ENCODE peak calls at places on chromosomes 13 and 19, in five cellular contexts. R, S, W, A and E are unnamed samples.

GRCh38 chr13:48258430-48258829 is 25.4 kb downstream of the ITM2B start:
- DNase-seq in R (no peak), S (no peak), W (no peak), A (no peak), E (no peak)

GRCh38 chr13:27924529-27925141 is 4.8 kb downstream of the PDX1 start:
- DNase-seq in R (no peak), S (no peak), W (no peak), A (no peak), E (no peak)

GRCh38 chr19:7682175-7682855 is 1.7 kb downstream of the TRAPPC5 start:
- DNase-seq in R (no peak), S (no peak), W (no peak), A (no peak), E (no peak)

GRCh38 chr13:20294497-20294896 is 62.4 kb upstream of the GJB6 start:
- DNase-seq in R (no peak), S (no peak), W (no peak), A (no peak), E (no peak)

GRCh38 chr19:38095411-38096308 is 128.4 kb downstream of the DPF1 start:
- DNase-seq in R (peak), S (peak), W (peak), A (no peak), E (peak)

GRCh38 chr13:112931028-112931934 is 37.7 kb upstream of the MCF2L start:
- DNase-seq in R (no peak), S (no peak), W (no peak), A (no peak), E (no peak)

GRCh38 chr19:10219678-10220077 is 11.5 kb downstream of the S1PR2 start:
- DNase-seq in R (no peak), S (no peak), W (no peak), A (no peak), E (no peak)

GRCh38 chr13:27024781-27025492 is 146.7 kb downstream of the USP12 start:
- DNase-seq in R (no peak), S (no peak), W (no peak), A (no peak), E (no peak)

GRCh38 chr13:32917504-32917903 is 98.7 kb upstream of the KL start:
- DNase-seq in R (no peak), S (no peak), W (no peak), A (no peak), E (no peak)

GRCh38 chr13:26344980-26345379 is 91.1 kb downstream of the CDK8 start:
- DNase-seq in R (no peak), S (no peak), W (no peak), A (no peak), E (no peak)

GRCh38 chr13:28530729-28531194 is 35.8 kb upstream of the FLT1 start:
- DNase-seq in R (no peak), S (no peak), W (no peak), A (no peak), E (no peak)

GRCh38 chr13:89486721-89487120 is 1815.5 kb downstream of the SLITRK5 start:
- DNase-seq in R (no peak), S (no peak), W (no peak), A (no peak), E (no peak)

GRCh38 chr19:11214387-11214786 is 17.0 kb upstream of the KANK2 start:
- DNase-seq in R (no peak), S (no peak), W (no peak), A (no peak), E (no peak)

GRCh38 chr13:28531195-28531955 is 36.4 kb upstream of the FLT1 start:
- DNase-seq in R (peak), S (peak), W (no peak), A (no peak), E (no peak)

GRCh38 chr19:50644315-50644915 is 4.7 kb upstream of the SYT3 start:
- DNase-seq in R (no peak), S (no peak), W (no peak), A (no peak), E (no peak)

GRCh38 chr19:50896591-50897190 is 14.5 kb downstream of the KLK4 start:
- DNase-seq in R (no peak), S (no peak), W (no peak), A (no peak), E (no peak)

GRCh38 chr13:42395066-42395821 is 123.3 kb downstream of the AKAP11 start:
- DNase-seq in R (no peak), S (no peak), W (no peak), A (no peak), E (no peak)

GRCh38 chr13:34939771-34940170 is 2.3 kb upstream of the NBEA start:
- DNase-seq in R (no peak), S (no peak), W (no peak), A (no peak), E (no peak)

GRCh38 chr13:34941436-34941834 is 635 bp upstream of the NBEA start:
- DNase-seq in R (no peak), S (no peak), W (no peak), A (no peak), E (no peak)

GRCh38 chr13:34941835-34942731 is at the start of gene NBEA:
- DNase-seq in R (peak), S (peak), W (peak), A (peak), E (peak)

GRCh38 chr13:34942732-34943674 is 933 bp downstream of the NBEA start:
- DNase-seq in R (peak), S (peak), W (no peak), A (no peak), E (no peak)

DNA sequence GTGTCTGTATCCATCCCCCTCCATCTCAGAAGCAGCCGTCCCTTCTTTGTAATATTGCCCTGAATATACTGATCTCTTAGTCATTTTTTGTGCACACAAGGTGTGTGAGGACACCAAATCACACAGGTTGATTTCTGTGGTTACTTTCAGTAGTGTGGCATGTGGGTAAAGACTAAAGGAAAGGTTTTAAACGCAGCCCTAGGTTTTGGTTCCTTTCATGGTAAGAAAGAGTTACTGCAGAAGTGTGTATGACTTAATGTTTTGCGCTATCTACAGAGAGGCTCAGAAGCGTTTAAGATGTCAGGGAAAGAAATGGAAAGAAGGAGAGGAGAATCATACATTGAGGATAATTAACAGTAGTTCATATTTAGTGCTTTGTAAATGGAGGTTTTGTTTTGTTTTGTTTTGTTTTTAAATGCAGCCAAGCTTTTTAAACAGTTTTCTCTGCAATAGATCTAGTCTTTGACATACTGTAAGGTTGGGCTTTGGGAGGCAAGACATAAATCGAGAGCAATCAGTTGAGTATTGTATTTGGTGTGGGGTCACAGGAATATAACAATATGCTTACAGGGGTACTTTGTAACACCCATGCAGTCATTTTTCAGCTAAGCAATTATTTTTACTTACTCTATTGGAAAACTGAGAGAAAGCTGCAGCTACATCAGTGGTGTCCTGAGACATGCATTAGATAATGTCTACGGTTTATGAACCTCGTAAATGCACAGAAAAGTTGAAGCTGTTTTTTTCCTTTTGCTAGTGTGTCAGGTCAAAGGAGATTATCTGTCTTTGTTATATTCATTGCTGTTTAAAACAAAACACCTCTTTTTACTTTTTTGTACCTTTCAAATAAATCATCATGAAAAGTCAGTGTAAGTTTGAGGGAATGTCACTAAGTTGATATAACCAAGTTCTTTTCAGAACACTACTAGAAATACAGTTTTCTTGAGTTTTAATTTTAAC is 1.9 kb downstream of the NBEA start:
- DNase-seq in R (no peak), S (no peak), W (no peak), A (no peak), E (no peak)
- H3K4me3 ChIP-seq in R (peak), S (peak), W (peak), A (peak), E (peak)

GRCh38 chr19:45999653-46000121 is 4.4 kb downstream of the CCDC61 start:
- DNase-seq in R (no peak), S (no peak), W (no peak), A (no peak), E (no peak)
- H3K4me3 ChIP-seq in R (no peak), S (no peak), W (no peak), A (no peak), E (no peak)

DNA sequence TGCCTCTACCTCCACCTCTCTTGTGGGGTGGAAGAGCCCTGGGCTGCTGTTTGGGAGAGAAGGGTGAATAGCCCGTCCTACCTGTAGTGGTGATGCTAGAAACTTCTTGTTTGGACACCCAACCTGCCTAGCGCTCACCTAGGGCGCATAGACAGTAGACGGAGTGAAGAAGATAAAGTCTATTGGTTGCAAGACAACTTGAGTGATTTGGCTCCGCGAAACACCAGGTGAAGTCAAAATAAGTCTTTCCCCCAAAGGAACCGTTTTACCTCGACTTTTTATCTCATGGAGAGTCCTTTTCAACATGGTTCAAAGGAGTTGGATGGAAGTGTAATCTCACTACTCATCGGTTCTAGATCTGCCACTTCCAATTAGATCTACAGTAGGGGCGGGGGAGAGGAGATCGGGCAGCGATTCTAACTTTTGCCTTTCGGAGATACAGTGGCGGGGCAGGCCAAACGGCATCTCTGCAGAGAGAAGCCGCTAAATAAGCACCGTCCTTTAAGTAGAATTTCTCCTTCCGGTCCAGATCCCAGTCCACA is 694 bp upstream of the ZIC5 start:
- DNase-seq in R (no peak), S (no peak), W (no peak), A (no peak), E (no peak)
- H3K4me3 ChIP-seq in R (no peak), S (no peak), W (no peak), A (no peak), E (no peak)

GRCh38 chr13:77022341-77022740 is 4.6 kb downstream of the FBXL3 start:
- DNase-seq in R (no peak), S (no peak), W (no peak), A (no peak), E (no peak)
- H3K4me3 ChIP-seq in R (peak), S (no peak), W (peak), A (peak), E (no peak)

GRCh38 chr19:13846533-13847032 is 30.4 kb upstream of the NANOS3 start:
- DNase-seq in R (peak), S (peak), W (peak), A (no peak), E (peak)
- H3K4me3 ChIP-seq in R (peak), S (peak), W (peak), A (peak), E (peak)

DNA sequence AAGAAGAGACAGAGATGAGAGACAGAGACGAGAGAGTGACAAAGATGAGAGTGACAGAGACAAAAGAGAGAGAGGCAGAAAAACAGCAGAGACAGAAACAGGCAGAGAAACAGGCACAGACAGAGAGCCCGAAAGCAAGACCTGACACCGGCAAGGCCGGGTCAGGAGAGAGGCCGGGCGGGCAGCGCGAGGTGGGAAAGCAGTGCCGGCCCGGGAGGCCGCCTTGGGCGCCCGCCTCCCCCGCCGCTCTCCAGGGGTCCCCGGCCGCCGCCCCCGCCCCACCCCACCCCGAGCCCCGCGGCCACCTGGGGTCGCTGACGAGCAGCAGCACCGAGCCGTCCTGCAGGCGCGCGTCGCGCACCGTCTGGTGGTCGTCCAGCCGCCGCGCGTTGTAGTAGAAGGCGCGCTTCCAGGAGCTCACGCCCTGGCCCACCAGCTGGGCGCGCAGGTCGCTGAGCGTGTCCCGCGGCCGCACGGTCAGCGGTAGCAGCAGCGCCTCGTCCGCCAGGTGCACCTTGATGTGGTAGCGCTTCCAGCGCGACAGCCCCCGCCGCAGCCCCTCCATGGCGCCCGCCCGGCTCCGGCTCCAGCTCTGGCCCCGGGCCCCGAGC is at the start of gene TINCR:
- DNase-seq in R (no peak), S (no peak), W (no peak), A (no peak), E (no peak)
- H3K4me3 ChIP-seq in R (no peak), S (peak), W (no peak), A (peak), E (peak)

DNA sequence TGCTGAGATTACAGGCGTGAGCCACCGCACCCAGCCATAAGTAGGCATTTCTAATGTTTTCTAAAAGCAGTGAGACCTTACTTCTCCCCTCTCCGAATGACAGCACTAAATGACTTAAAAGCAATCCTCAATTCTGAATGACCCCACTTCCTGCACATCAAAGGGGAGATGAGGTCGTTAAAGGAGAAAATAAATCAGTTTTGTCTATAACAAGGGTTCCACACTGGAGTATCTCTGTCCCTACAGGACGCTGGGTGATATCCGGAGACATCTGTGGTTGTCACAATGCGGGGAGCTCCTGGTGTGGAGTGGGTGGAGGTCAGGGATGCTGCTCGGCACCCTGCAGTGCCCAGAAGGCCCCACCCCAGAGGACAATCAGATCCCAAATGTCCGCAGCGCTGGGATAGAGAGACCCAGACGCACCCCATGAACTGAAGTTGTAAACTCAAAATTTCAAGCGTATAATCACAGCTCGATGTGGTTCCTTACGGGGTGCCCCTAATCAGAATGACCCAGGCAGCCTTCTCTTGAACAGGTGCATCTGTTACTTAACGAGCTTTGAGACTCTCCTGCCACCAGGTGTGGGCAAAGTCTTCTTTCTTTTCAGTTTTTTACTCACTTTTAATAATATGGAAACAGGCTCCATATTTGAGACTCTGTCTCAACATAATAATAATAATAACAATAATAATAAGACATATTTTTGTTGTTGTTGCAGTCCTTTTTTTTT is 2.9 kb downstream of the GNG7 start:
- DNase-seq in R (no peak), S (no peak), W (no peak), A (no peak), E (no peak)
- H3K4me3 ChIP-seq in R (no peak), S (no peak), W (no peak), A (no peak), E (no peak)